ENCODE peak calls at places on chromosomes 2 and 18, in nine cellular contexts. N, F, W, O, K, X, P, E and D are unnamed samples.

GRCh38 chr2:239720411-239721365 is 304.5 kb downstream of the NDUFA10 start:
- DNase-seq in W (no peak), P (peak), F (no peak), N (no peak), X (no peak), K (no peak), O (no peak), E (peak), D (no peak)

GRCh38 chr2:232959139-232959538 is 53.9 kb downstream of the NGEF start:
- DNase-seq in W (no peak), P (no peak), O (no peak), X (no peak), N (no peak), K (no peak), F (no peak), E (no peak), D (no peak)

GRCh38 chr2:220033546-220033945 is 406.1 kb downstream of the SLC4A3 start:
- DNase-seq in E (no peak), K (no peak), W (no peak), X (no peak), F (no peak), O (no peak), N (no peak), P (no peak), D (no peak)

GRCh38 chr2:26068602-26069298 is 34.9 kb downstream of the RAB10 start:
- DNase-seq in K (peak), F (peak), N (peak), E (no peak), O (peak), P (no peak), X (peak), W (no peak), D (no peak)

GRCh38 chr2:231975001-231975400 is 13.5 kb downstream of the DIS3L2 start:
- DNase-seq in K (no peak), E (no peak), W (no peak), P (no peak), N (no peak), F (no peak), O (no peak), X (no peak), D (no peak)

GRCh38 chr2:192243488-192243887 is 48.8 kb upstream of the TMEFF2 start:
- DNase-seq in E (no peak), O (no peak), W (no peak), F (no peak), P (no peak), K (no peak), N (no peak), X (no peak), D (no peak)

GRCh38 chr2:235727186-235727585 is 233.3 kb downstream of the AGAP1 start:
- DNase-seq in K (no peak), O (no peak), N (no peak), X (no peak), W (no peak), F (no peak), P (no peak), E (peak), D (no peak)

GRCh38 chr2:108852375-108852774 is 65.8 kb downstream of the CCDC138 start:
- DNase-seq in O (no peak), X (no peak), W (no peak), F (no peak), P (no peak), E (no peak), N (no peak), K (no peak), D (no peak)

GRCh38 chr2:12935226-12935625 is 218.5 kb downstream of the TRIB2 start:
- DNase-seq in K (no peak), W (no peak), P (no peak), N (peak), E (no peak), F (no peak), O (no peak), X (no peak), D (no peak)

GRCh38 chr2:196442211-196442610 is 197.3 kb upstream of the CCDC150 start:
- DNase-seq in N (no peak), O (no peak), X (no peak), K (no peak), F (no peak), E (no peak), W (no peak), P (no peak), D (no peak)

GRCh38 chr2:63698825-63699548 is 110.2 kb downstream of the MDH1 start:
- DNase-seq in W (peak), K (peak), N (peak), X (peak), O (peak), E (no peak), P (no peak), F (peak), D (no peak)

GRCh38 chr18:11986061-11986460 is 4.8 kb downstream of the IMPA2 start:
- DNase-seq in P (no peak), K (no peak), N (no peak), E (no peak), X (no peak), O (no peak), W (no peak), F (no peak), D (no peak)

GRCh38 chr2:155377931-155378444 is 679.5 kb downstream of the KCNJ3 start:
- DNase-seq in N (no peak), O (no peak), X (no peak), F (no peak), E (no peak), K (no peak), W (no peak), P (no peak), D (no peak)

GRCh38 chr2:215982465-215982875 is 30.9 kb downstream of the MREG start:
- DNase-seq in F (peak), N (no peak), O (no peak), P (no peak), E (no peak), W (no peak), K (peak), X (no peak), D (peak)

GRCh38 chr18:11308499-11308898 is 159.1 kb upstream of the PIEZO2 start:
- DNase-seq in E (no peak), O (no peak), F (no peak), X (no peak), N (no peak), P (no peak), W (no peak), K (no peak), D (no peak)

GRCh38 chr2:84870306-84870705 is 10.6 kb downstream of the TRABD2A start:
- DNase-seq in N (peak), E (no peak), P (no peak), W (no peak), K (no peak), X (no peak), O (peak), F (no peak), D (no peak)

GRCh38 chr2:118845005-118845842 is 2.2 kb downstream of the EN1 start:
- DNase-seq in P (peak), K (no peak), W (peak), O (no peak), E (peak), X (no peak), F (no peak), N (peak), D (no peak)

GRCh38 chr2:130158631-130159030 is 13.7 kb upstream of the CCDC74B start:
- DNase-seq in X (no peak), F (no peak), W (no peak), N (no peak), P (peak), O (no peak), E (peak), K (no peak), D (no peak)

DNA sequence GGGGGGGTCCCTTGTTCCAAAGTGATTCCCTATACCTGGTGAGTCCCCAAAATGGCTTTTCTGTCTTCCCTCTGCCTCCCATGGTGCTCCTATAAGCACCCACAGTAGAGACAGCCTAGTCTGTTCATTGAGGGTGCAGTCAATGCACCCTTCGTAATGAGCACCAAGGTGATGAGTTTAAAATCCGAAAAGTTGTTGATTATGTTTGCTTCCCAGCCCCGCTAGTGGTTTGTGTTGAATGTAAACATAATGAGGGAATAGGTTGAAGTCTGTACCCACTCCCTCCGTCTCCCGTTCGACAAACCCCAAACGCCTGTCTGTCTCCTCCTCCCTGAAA is 2.3 kb downstream of the FOSL2 start:
- DNase-seq in P (no peak), X (no peak), O (no peak), N (no peak), W (no peak), E (no peak), F (no peak), K (no peak), D (no peak)
- H3K4me3 ChIP-seq in P (peak), X (peak), O (no peak), N (no peak), W (peak), E (peak), F (peak), K (peak), D (peak)

GRCh38 chr2:61144697-61145268 is 17.2 kb upstream of the C2orf74 start:
- DNase-seq in N (peak), O (no peak), E (peak), K (peak), W (peak), F (no peak), P (peak), X (peak), D (peak)
- TF ChIP-seq POLR2AphosphoS5 in N (peak), O (no peak), E (peak), K (peak), W (peak), F (no peak), P (peak), X (peak), D (peak)

GRCh38 chr2:230008708-230009066 is 60.0 kb downstream of the SLC16A14 start:
- DNase-seq in N (no peak), K (no peak), P (no peak), O (no peak), E (no peak), X (no peak), F (no peak), W (no peak), D (no peak)
- H3K4me3 ChIP-seq in N (no peak), K (no peak), P (no peak), O (no peak), E (no peak), X (no peak), F (no peak), W (no peak), D (no peak)

GRCh38 chr2:55130849-55131248 is 80.6 kb upstream of the RTN4 start:
- DNase-seq in E (no peak), N (no peak), F (no peak), X (no peak), O (no peak), K (no peak), P (no peak), W (no peak), D (no peak)

GRCh38 chr2:55136138-55136541 is 85.9 kb upstream of the RTN4 start:
- DNase-seq in X (peak), P (no peak), E (no peak), F (no peak), O (no peak), W (no peak), K (no peak), N (no peak), D (no peak)

GRCh38 chr2:55134316-55134706 is 84.1 kb upstream of the RTN4 start:
- DNase-seq in E (no peak), X (no peak), W (no peak), F (no peak), N (no peak), K (no peak), O (no peak), P (no peak), D (no peak)

GRCh38 chr2:55137024-55137958 is 87.0 kb upstream of the RTN4 start:
- DNase-seq in X (no peak), W (no peak), N (no peak), E (no peak), O (no peak), K (no peak), F (no peak), P (peak), D (no peak)

GRCh38 chr2:55133467-55134315 is 83.4 kb upstream of the RTN4 start:
- DNase-seq in W (no peak), N (peak), E (no peak), P (no peak), O (peak), F (no peak), K (no peak), X (no peak), D (no peak)
- TF ChIP-seq POLR2AphosphoS5 in W (no peak), N (peak), E (no peak), P (no peak), O (peak), F (no peak), K (no peak), X (no peak), D (peak)

GRCh38 chr2:144524190-144524957 is 4.5 kb upstream of the ZEB2 start:
- DNase-seq in X (peak), O (peak), P (peak), N (peak), E (peak), W (peak), F (no peak), K (no peak), D (no peak)
- H3K4me3 ChIP-seq in X (peak), O (peak), P (peak), N (peak), E (peak), W (peak), F (no peak), K (no peak), D (peak)

GRCh38 chr18:24403076-24403475 is 5.5 kb upstream of the OSBPL1A start:
- DNase-seq in X (no peak), F (no peak), E (no peak), N (no peak), P (no peak), K (no peak), O (no peak), W (no peak), D (no peak)

GRCh38 chr18:24402209-24402785 is 4.7 kb upstream of the OSBPL1A start:
- DNase-seq in W (no peak), F (no peak), N (peak), O (peak), K (no peak), E (no peak), P (no peak), X (no peak), D (no peak)

GRCh38 chr18:24398515-24398914 is 891 bp upstream of the OSBPL1A start:
- DNase-seq in F (peak), K (no peak), W (no peak), P (peak), X (peak), N (peak), E (no peak), O (no peak), D (no peak)

GRCh38 chr18:24397694-24398365 is at the start of gene OSBPL1A:
- DNase-seq in W (peak), N (peak), E (peak), P (peak), O (peak), X (peak), K (peak), F (peak), D (peak)

GRCh38 chr18:24400587-24400986 is 3.0 kb upstream of the OSBPL1A start:
- DNase-seq in F (no peak), K (no peak), E (no peak), W (no peak), P (no peak), O (no peak), X (no peak), N (no peak), D (no peak)
- TF ChIP-seq POLR2AphosphoS5 in F (no peak), K (no peak), E (no peak), W (no peak), P (no peak), O (no peak), X (no peak), N (no peak), D (no peak)

GRCh38 chr2:145757503-145758290 is 1237.8 kb upstream of the ZEB2 start:
- DNase-seq in O (no peak), P (no peak), E (no peak), W (no peak), N (no peak), K (no peak), F (no peak), X (no peak), D (no peak)
- H3K4me3 ChIP-seq in O (no peak), P (no peak), E (no peak), W (no peak), N (no peak), K (no peak), F (no peak), X (no peak), D (no peak)

GRCh38 chr2:57475391-57475790 is 571.2 kb upstream of the VRK2 start:
- DNase-seq in K (no peak), E (no peak), F (no peak), W (no peak), O (no peak), P (no peak), N (no peak), X (no peak), D (no peak)
- TF ChIP-seq POLR2AphosphoS5 in K (no peak), E (no peak), F (no peak), W (no peak), O (no peak), P (no peak), N (no peak), X (no peak), D (no peak)